ENCODE peak calls at places on chromosomes 2 and 18, in ten cellular contexts. L is body of pancreas; E is uterus; I is left lung; R is CD4-positive, CD25-positive, alpha-beta regulatory T cell; F is OCI-LY7; G is fibroblast of lung; C is A549; P is effector memory CD4-positive, alpha-beta T cell; U is adipocyte. Y is an unnamed sample. For H3K9me3, the result is how much of the 10 kb centered on the place peaks cover.

GRCh38 chr2:197514754-197515153 is 1.1 kb upstream of the MOB4 start:
- DNase-seq in L (no peak), E (no peak), I (no peak), R (no peak), F (peak), G (no peak), C (no peak), P (no peak), U (peak), Y (no peak)

GRCh38 chr2:157830696-157831570 is 45.2 kb downstream of the ACVR1 start:
- DNase-seq in L (peak), E (no peak), I (no peak), R (no peak), F (no peak), G (peak), C (peak), P (no peak), U (peak), Y (no peak)

GRCh38 chr2:196955036-196955435 is 28.5 kb upstream of the PGAP1 start:
- DNase-seq in L (no peak), E (no peak), I (no peak), R (no peak), F (no peak), G (no peak), C (no peak), P (no peak), U (no peak), Y (no peak)

GRCh38 chr18:62277045-62277444 is 48.1 kb upstream of the TNFRSF11A start:
- DNase-seq in L (no peak), E (no peak), I (no peak), R (no peak), F (no peak), G (no peak), C (no peak), P (no peak), U (no peak), Y (no peak)

GRCh38 chr2:180707867-180708205 is 272.6 kb upstream of the UBE2E3 start:
- DNase-seq in L (peak), E (no peak), I (no peak), R (no peak), F (no peak), G (peak), C (peak), P (no peak), U (peak), Y (no peak)

GRCh38 chr2:205056066-205056678 is 510.9 kb downstream of the PARD3B start:
- DNase-seq in L (no peak), E (no peak), I (no peak), R (no peak), F (no peak), G (peak), C (no peak), P (no peak), U (peak), Y (no peak)

GRCh38 chr2:218152777-218153176 is 14.0 kb downstream of the CXCR1 start:
- DNase-seq in L (peak), E (no peak), I (no peak), R (no peak), F (no peak), G (no peak), C (no peak), P (no peak), U (no peak), Y (no peak)

GRCh38 chr18:32683044-32683443 is 89.8 kb downstream of the KLHL14 start:
- DNase-seq in L (no peak), E (no peak), I (no peak), R (no peak), F (no peak), G (no peak), C (no peak), P (no peak), U (no peak), Y (no peak)

GRCh38 chr2:20634430-20635095 is 16.3 kb downstream of the HS1BP3 start:
- DNase-seq in L (peak), E (peak), I (no peak), R (no peak), F (no peak), G (peak), C (no peak), P (no peak), U (peak), Y (no peak)

GRCh38 chr2:170086117-170086688 is 91.7 kb upstream of the MYO3B start:
- DNase-seq in L (no peak), E (no peak), I (no peak), R (no peak), F (no peak), G (no peak), C (no peak), P (no peak), U (no peak), Y (no peak)

GRCh38 chr2:8527031-8527430 is 154.8 kb upstream of the ID2 start:
- DNase-seq in L (no peak), E (no peak), I (no peak), R (no peak), F (no peak), G (no peak), C (no peak), P (no peak), U (no peak), Y (no peak)

GRCh38 chr2:117027646-117028045 is 786.8 kb upstream of the DDX18 start:
- DNase-seq in L (no peak), E (no peak), I (no peak), R (no peak), F (no peak), G (no peak), C (no peak), P (no peak), U (no peak), Y (no peak)

GRCh38 chr2:217085543-217085942 is 225.7 kb upstream of the TNP1 start:
- DNase-seq in L (no peak), E (no peak), I (no peak), R (no peak), F (no peak), G (no peak), C (no peak), P (no peak), U (no peak), Y (no peak)

DNA sequence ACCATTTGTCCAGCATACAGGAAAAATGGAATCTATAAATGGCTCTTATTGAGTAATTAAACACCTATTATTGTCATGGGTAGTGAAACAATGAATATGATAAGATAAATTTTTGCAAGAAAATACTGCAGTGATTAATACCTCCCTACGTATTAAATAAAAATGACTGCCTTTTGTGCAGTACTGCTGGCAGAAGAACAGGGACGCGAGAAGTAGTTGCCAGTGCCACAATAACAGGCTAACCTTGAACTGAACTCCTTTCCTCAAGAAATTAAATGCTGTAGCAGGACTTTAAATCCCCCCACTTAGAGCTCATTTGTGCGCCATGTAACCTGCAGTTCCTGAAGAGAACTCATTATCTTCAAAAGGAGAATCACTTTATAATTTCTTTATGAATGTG is 24.6 kb downstream of the FIGN start:
- DNase-seq in L (no peak), E (no peak), I (no peak), R (no peak), F (no peak), G (no peak), C (no peak), P (no peak), U (no peak), Y (no peak)
- H3K4me3 ChIP-seq in L (no peak), E (no peak), I (no peak), R (no peak), F (no peak), G (no peak), C (no peak), P (no peak), U (no peak), Y (no peak)

GRCh38 chr18:43710135-43710534 is 432.8 kb upstream of the SYT4 start:
- DNase-seq in L (no peak), E (no peak), I (no peak), R (no peak), F (no peak), G (no peak), C (no peak), P (no peak), U (no peak), Y (no peak)
- H3K9me3 ChIP-seq in L (under half), E (under half), I (under half), R (under half), F (under half), G (under half), C (under half), P (under half), U (under half), Y (under half)

DNA sequence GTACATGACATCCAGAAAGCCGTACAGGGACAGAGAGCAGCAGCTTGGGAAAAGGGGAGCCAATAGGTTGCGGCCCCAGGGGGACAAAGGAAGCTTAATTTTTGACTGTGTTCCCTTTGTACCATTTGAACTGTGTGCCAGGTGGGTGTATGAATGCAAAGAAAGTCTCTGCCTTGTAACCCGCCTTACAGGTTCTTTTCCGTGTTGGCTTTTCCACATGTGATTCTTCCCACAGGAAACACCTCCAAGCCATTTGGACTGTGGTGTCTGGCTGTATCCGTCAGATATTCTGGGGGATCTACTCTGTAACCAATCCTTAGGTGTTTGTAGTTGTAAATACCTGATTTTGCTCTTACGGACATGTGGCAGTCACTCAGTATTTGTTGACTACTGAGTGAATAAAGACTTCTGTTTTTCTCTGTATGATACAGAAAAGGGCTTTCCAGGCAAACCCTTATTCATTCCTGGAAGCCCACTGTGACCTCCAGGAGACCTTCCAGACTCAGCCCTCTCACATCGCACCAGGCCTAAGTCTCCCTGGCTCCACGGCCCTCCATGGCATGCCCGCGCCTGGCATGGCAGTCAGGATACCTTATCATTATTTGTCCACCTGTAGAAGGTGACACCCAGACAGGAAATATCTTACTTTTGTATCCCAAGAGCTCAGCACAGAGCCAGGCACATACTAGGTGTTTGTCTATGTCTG is 1.2 kb downstream of the LRRFIP1 start:
- DNase-seq in L (peak), E (no peak), I (no peak), R (no peak), F (no peak), G (no peak), C (no peak), P (no peak), U (no peak), Y (no peak)
- H3K4me3 ChIP-seq in L (no peak), E (peak), I (no peak), R (no peak), F (no peak), G (peak), C (peak), P (no peak), U (peak), Y (no peak)

GRCh38 chr2:86499326-86499725 is 58.2 kb downstream of the KDM3A start:
- DNase-seq in L (no peak), E (no peak), I (no peak), R (no peak), F (no peak), G (peak), C (peak), P (no peak), U (no peak), Y (no peak)
- H3K9me3 ChIP-seq in L (under half), E (under half), I (under half), R (under half), F (under half), G (under half), C (under half), P (under half), U (under half), Y (under half)

Y was measured in CD8-positive, alpha-beta memory T cell.